ENCODE peak calls at places on chromosomes 16 and 17, in seven cellular contexts. W, F, B, Q, M, O and A are unnamed samples.

GRCh38 chr16:14310519-14310991 is 239.4 kb downstream of the MRTFB start:
- DNase-seq in W (peak), F (no peak), B (no peak), Q (peak), M (peak), O (peak), A (no peak)

GRCh38 chr16:85245307-85246172 is 133.3 kb upstream of the CIBAR2 start:
- DNase-seq in W (peak), F (peak), B (peak), Q (peak), M (peak), O (peak), A (peak)

GRCh38 chr17:30363715-30364202 is 15.0 kb upstream of the CPD start:
- DNase-seq in W (peak), F (peak), B (peak), Q (peak), M (peak), O (no peak), A (peak)

GRCh38 chr17:42405076-42405475 is 16.8 kb upstream of the STAT3 start:
- DNase-seq in W (no peak), F (no peak), B (no peak), Q (no peak), M (no peak), O (no peak), A (no peak)

GRCh38 chr16:11329891-11330290 is 15.4 kb upstream of the RMI2 start:
- DNase-seq in W (no peak), F (no peak), B (no peak), Q (no peak), M (no peak), O (no peak), A (no peak)

GRCh38 chr16:83813818-83814653 is 6.3 kb downstream of the HSBP1 start:
- DNase-seq in W (peak), F (no peak), B (peak), Q (peak), M (peak), O (no peak), A (no peak)

GRCh38 chr17:39450051-39450450 is 1.0 kb downstream of the MED1 start:
- DNase-seq in W (no peak), F (no peak), B (no peak), Q (no peak), M (no peak), O (no peak), A (no peak)

GRCh38 chr17:73223626-73224616 is 31.1 kb downstream of the COG1 start:
- DNase-seq in W (no peak), F (no peak), B (no peak), Q (no peak), M (no peak), O (no peak), A (no peak)

GRCh38 chr17:42673885-42674754 is 2.7 kb downstream of the PLEKHH3 start:
- DNase-seq in W (peak), F (no peak), B (no peak), Q (peak), M (peak), O (peak), A (no peak)

GRCh38 chr16:17224859-17225258 is 245.9 kb downstream of the XYLT1 start:
- DNase-seq in W (peak), F (no peak), B (peak), Q (peak), M (peak), O (peak), A (peak)

GRCh38 chr16:10862432-10862831 is 14.6 kb upstream of the CIITA start:
- DNase-seq in W (peak), F (no peak), B (peak), Q (peak), M (peak), O (no peak), A (peak)

DNA sequence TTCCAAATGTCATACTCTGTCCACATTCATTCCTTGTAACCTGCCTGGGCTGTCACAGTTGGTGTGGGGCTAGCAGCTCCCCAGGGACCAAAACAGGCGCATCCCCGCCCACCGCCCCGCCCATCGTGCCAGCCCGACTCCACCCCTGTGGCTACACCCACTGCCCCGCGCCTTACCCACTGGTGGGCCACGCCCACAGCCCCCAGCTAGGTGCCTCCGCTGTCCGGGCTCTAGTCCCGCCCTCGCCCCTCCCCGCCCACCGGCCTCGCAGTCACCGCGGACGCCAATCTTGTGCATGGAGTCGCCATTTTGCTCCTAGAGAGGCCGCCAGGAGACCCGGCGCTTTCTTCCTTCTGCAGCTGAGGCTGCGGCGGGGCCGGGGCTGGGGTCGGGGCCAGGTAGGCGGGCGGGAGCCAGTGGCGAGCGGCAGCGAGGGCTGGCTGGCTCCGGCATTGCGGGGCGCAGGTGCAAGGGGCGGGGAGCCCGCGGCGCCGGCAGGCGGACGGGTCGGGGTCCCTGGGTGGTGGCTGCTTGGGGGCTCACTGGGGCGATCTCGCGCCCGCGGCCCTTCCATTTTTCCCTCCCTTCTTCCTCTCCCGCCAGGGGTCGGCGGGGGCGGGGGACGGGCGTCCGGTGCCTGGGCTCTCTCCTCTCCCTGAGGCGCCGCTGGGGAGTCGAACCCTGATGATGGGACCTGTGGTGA is at the start of gene PRPSAP2:
- DNase-seq in W (peak), F (peak), B (peak), Q (peak), M (peak), O (peak), A (peak)
- TF ChIP-seq CTCF in W (no peak), F (no peak), B (no peak), Q (no peak), M (no peak), O (no peak), A (no peak)

GRCh38 chr16:57945740-57946138 is 25.2 kb downstream of the CNGB1 start:
- DNase-seq in W (peak), F (no peak), B (no peak), Q (no peak), M (peak), O (no peak), A (peak)
- TF ChIP-seq CTCF in W (no peak), F (no peak), B (no peak), Q (peak), M (peak), O (no peak), A (no peak)

GRCh38 chr16:27892879-27893278 is 170.6 kb downstream of the GSG1L start:
- DNase-seq in W (no peak), F (no peak), B (no peak), Q (no peak), M (no peak), O (no peak), A (no peak)
- TF ChIP-seq CTCF in W (no peak), F (no peak), B (no peak), Q (no peak), M (peak), O (no peak), A (no peak)

GRCh38 chr17:14448816-14449215 is 147.9 kb downstream of the HS3ST3B1 start:
- DNase-seq in W (no peak), F (no peak), B (no peak), Q (no peak), M (no peak), O (no peak), A (no peak)

GRCh38 chr17:14437176-14437575 is 136.3 kb downstream of the HS3ST3B1 start:
- DNase-seq in W (no peak), F (no peak), B (no peak), Q (no peak), M (no peak), O (no peak), A (no peak)

DNA sequence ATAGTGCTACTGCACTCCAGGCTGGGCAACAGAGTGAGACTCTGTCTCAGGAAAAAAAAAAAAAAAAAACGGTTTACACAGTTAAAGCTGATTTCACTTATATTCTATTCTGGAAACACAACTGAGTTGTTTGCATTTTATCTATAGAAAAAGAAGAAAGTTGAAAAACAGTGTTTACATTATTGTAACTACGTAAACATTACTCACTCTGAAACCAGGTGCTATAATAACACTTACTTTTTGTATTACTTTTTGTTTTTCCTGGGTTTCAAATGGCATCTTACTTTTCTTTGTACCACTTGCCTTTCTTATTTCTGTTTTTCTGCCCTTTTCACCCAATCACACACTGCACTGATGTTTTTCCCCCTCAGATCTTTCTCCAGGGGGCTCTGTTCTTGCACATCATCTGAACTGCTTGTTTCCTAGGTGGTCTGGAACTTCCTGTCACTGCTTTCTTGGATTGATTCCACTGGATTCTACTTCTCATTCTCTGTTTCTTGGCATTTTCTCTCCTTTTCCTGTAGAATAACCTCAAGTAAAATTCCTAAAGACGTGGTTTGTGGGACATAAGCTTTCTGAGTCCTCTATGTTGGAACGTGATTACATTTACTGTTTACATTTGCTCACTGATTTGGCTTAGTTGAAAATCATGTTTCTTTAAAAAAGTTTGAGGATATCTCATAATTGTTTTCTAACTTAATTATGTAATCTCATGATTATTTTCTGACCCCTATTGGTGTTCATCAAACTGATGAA is 142.1 kb downstream of the HS3ST3B1 start:
- DNase-seq in W (no peak), F (no peak), B (no peak), Q (no peak), M (no peak), O (no peak), A (no peak)
- TF ChIP-seq CTCF in W (no peak), F (no peak), B (no peak), Q (no peak), M (no peak), O (no peak), A (no peak)

DNA sequence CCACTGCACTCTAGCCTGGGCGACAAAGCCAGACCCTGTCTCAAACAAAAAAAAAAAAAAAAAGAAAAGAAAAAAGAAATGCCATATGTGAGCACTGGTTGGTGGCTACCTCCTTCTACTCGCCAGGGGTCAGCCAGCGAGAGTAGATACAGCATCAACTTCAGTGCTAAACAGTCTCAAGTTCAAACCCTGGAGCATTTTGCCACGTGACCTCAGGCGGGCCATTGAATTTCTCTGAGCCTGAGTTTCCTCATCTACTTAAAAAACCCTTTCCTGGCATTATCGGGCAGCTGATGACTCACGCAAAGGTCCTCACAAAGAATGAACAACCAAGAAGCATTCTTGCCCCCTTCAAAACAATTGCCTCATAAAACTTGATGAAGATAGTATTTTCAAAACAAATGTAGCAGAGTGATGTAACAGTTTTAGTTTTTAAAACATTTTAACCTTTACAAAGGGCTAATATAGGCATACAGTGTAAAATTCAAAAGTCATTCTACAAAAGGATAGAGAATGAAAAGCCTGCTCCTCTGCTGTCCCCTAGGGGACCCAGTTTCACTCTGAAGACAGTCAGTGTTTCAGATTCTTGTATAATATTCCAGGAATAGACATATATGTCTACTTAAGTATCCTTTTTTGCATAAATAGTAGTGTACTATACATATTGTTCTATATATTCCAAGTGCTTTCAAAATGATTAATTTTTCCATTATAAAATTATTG is 28.4 kb downstream of the DNAH2 start:
- DNase-seq in W (peak), F (no peak), B (peak), Q (peak), M (peak), O (no peak), A (peak)
- TF ChIP-seq CTCF in W (no peak), F (no peak), B (peak), Q (peak), M (peak), O (no peak), A (no peak)

GRCh38 chr17:44199553-44200477 is at the start of gene ATXN7L3:
- DNase-seq in W (peak), F (peak), B (peak), Q (peak), M (peak), O (peak), A (peak)

GRCh38 chr17:44198721-44199552 is 747 bp downstream of the ATXN7L3 start:
- DNase-seq in W (peak), F (peak), B (no peak), Q (peak), M (peak), O (peak), A (peak)

GRCh38 chr17:44197107-44197506 is 2.6 kb downstream of the ATXN7L3 start:
- DNase-seq in W (no peak), F (no peak), B (no peak), Q (no peak), M (no peak), O (peak), A (no peak)

GRCh38 chr17:44200478-44201155 is 933 bp upstream of the ATXN7L3 start:
- DNase-seq in W (no peak), F (no peak), B (no peak), Q (no peak), M (no peak), O (no peak), A (no peak)

DNA sequence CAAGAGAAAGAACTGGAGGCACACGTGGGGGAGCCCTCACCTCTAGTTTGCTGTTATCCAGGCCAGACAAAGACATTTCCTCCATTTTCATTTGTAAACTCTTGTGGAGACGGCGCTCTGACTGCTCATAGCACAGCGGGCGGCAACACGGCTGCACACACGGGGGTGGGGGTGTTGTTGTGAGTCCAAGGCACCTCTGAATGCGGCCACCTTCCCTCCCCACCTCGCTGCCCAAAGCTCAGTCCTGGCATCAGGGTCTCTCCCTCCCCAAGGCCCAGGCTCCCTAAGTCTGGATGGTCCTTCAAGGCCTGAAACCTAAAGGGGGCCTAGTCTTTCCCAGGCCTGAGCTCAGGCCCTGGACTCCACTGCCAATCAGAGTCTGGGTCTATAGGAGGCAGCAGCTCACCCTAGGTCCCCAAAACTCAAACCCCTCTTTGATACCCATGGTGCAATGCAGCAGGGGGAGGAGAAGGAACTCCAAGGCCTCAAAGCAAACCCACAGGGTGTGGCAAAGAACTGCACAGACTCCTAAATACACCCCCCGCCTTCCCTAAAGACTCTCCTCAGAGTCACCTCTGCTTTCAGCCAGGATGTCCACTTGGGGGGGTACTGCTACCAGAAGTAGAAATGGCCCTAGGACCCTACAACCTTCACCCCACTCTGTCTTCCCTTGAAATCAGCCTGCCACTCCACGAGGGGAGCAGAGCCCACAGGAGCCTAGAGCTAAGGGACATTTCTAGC is 1.5 kb downstream of the ATXN7L3 start:
- DNase-seq in W (peak), F (peak), B (no peak), Q (peak), M (peak), O (peak), A (peak)
- TF ChIP-seq CTCF in W (peak), F (no peak), B (peak), Q (peak), M (peak), O (no peak), A (no peak)

DNA sequence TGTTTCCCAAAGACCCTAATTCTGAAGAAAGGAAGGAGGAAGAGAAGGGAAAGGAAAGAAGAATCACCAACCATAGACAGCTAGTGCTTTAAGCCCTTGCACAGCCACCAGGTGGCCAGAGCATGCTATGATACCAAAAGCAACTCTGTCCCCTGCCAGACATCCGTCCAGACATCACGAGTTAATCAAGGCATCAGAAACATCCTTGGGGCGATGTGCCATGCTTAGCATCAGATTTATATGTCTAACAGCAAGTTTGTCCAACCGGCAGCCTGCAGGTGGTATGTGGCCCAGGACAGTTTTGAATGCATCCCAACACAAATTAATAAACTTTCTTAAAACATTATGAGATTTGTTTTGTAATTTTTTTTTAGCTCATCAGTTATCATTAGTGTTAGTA is 2.9 kb upstream of the CRYBA1 start:
- DNase-seq in W (peak), F (no peak), B (no peak), Q (peak), M (no peak), O (no peak), A (peak)
- TF ChIP-seq CTCF in W (peak), F (no peak), B (peak), Q (peak), M (peak), O (peak), A (peak)

GRCh38 chr16:63530208-63530607 is 1494.0 kb upstream of the CDH8 start:
- DNase-seq in W (no peak), F (no peak), B (no peak), Q (no peak), M (peak), O (no peak), A (no peak)
- TF ChIP-seq CTCF in W (no peak), F (no peak), B (no peak), Q (no peak), M (peak), O (no peak), A (no peak)

DNA sequence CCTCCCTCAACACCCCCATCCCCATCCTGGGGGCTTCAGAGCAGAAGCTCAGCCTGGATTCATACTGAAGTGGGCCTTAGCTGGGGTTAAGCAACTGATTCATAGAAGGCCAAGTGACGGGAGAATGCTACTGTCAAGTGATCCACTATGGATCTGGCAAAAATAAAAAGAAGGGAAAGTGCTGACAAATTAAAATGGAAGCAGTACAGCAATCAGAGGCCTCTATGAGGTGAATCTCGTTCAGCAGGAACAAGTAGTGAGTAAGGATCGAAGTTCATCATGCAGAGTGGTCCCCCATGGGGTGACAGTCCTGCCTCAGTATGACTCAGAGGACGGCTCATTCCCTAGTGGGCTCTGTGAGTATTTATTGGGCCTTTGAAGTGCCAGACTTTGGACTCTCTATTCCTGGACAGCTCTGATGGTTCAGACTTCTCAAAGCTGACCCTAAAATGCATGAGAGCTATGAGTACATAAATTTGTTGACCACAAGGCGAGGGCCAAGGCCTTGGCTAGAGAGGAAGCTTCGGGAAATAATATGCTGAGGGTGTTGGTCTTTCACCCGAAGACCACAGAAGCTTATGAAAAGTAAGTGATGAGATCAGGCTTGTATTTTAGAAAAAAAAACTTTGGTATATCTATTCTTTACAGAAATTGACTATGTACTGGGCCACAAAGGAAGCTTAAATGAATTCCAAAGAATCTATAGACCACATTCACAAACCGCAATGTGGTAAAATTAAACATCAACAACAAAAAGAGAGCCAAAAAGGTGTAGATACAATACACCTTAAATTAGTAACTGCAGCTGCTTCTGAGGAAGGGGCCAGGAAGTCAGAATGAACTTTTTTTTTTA is 5.3 kb upstream of the NSMCE1 start:
- DNase-seq in W (peak), F (no peak), B (no peak), Q (no peak), M (no peak), O (no peak), A (no peak)
- TF ChIP-seq CTCF in W (no peak), F (no peak), B (peak), Q (no peak), M (no peak), O (no peak), A (no peak)

GRCh38 chr16:49348408-49349176 is 25.0 kb upstream of the C16orf78 start:
- DNase-seq in W (peak), F (no peak), B (no peak), Q (no peak), M (no peak), O (no peak), A (no peak)
- TF ChIP-seq CTCF in W (peak), F (no peak), B (no peak), Q (peak), M (no peak), O (no peak), A (no peak)